ENCODE peak calls at places on chromosomes 12 and 14, in ten cellular contexts. One of them, this sample, is unnamed.

GRCh38 chr14:80955434-80955939 is at the start of gene TSHR:
- DNase-seq in HCT116: no peak
- DNase-seq in Calu3: no peak
- DNase-seq in GM13977: no peak
- DNase-seq in lung: no peak
- DNase-seq in brain microvascular endothelial cell: no peak
- DNase-seq in right atrium auricular region: no peak
- DNase-seq in ovary: no peak
- DNase-seq in BJ: no peak
- DNase-seq in dorsolateral prefrontal cortex: no peak
- DNase-seq in this sample: no peak

GRCh38 chr12:110767863-110768262 is 25.2 kb upstream of the PPP1CC start:
- DNase-seq in HCT116: no peak
- DNase-seq in Calu3: no peak
- DNase-seq in GM13977: no peak
- DNase-seq in lung: no peak
- DNase-seq in brain microvascular endothelial cell: no peak
- DNase-seq in right atrium auricular region: no peak
- DNase-seq in ovary: no peak
- DNase-seq in BJ: no peak
- DNase-seq in dorsolateral prefrontal cortex: no peak
- DNase-seq in this sample: no peak

GRCh38 chr12:56079729-56080555 is at the start of gene ERBB3:
- DNase-seq in HCT116: peak; percentile 71
- DNase-seq in Calu3: peak; percentile 94
- DNase-seq in GM13977: peak; percentile 76
- DNase-seq in lung: peak; percentile 85
- DNase-seq in brain microvascular endothelial cell: peak; percentile 74
- DNase-seq in right atrium auricular region: peak; percentile 78
- DNase-seq in ovary: peak; percentile 70
- DNase-seq in BJ: peak; percentile 27
- DNase-seq in dorsolateral prefrontal cortex: peak; percentile 70
- DNase-seq in this sample: peak; percentile 48

GRCh38 chr14:86943391-86944365 is 1049.3 kb downstream of the GALC start:
- DNase-seq in HCT116: no peak
- DNase-seq in Calu3: no peak
- DNase-seq in GM13977: no peak
- DNase-seq in lung: no peak
- DNase-seq in brain microvascular endothelial cell: no peak
- DNase-seq in right atrium auricular region: no peak
- DNase-seq in ovary: no peak
- DNase-seq in BJ: no peak
- DNase-seq in dorsolateral prefrontal cortex: no peak
- DNase-seq in this sample: no peak

GRCh38 chr12:54411398-54412241 is 7.4 kb downstream of the ITGA5 start:
- DNase-seq in HCT116: no peak
- DNase-seq in Calu3: no peak
- DNase-seq in GM13977: no peak
- DNase-seq in lung: peak; percentile 71
- DNase-seq in brain microvascular endothelial cell: peak; percentile 89
- DNase-seq in right atrium auricular region: peak; percentile 90
- DNase-seq in ovary: no peak
- DNase-seq in BJ: peak; percentile 98
- DNase-seq in dorsolateral prefrontal cortex: no peak
- DNase-seq in this sample: no peak

GRCh38 chr12:54786081-54786480 is 68.2 kb upstream of the MUCL1 start:
- DNase-seq in HCT116: no peak
- DNase-seq in Calu3: no peak
- DNase-seq in GM13977: no peak
- DNase-seq in lung: no peak
- DNase-seq in brain microvascular endothelial cell: no peak
- DNase-seq in right atrium auricular region: no peak
- DNase-seq in ovary: no peak
- DNase-seq in BJ: no peak
- DNase-seq in dorsolateral prefrontal cortex: no peak
- DNase-seq in this sample: no peak

GRCh38 chr14:58789106-58789505 is 151.3 kb downstream of the DACT1 start:
- DNase-seq in HCT116: no peak
- DNase-seq in Calu3: no peak
- DNase-seq in GM13977: no peak
- DNase-seq in lung: no peak
- DNase-seq in brain microvascular endothelial cell: no peak
- DNase-seq in right atrium auricular region: no peak
- DNase-seq in ovary: no peak
- DNase-seq in BJ: no peak
- DNase-seq in dorsolateral prefrontal cortex: no peak
- DNase-seq in this sample: no peak

GRCh38 chr14:105329411-105330200 is 15.1 kb downstream of the PACS2 start:
- DNase-seq in HCT116: no peak
- DNase-seq in Calu3: no peak
- DNase-seq in GM13977: no peak
- DNase-seq in lung: no peak
- DNase-seq in brain microvascular endothelial cell: no peak
- DNase-seq in right atrium auricular region: no peak
- DNase-seq in ovary: no peak
- DNase-seq in BJ: no peak
- DNase-seq in dorsolateral prefrontal cortex: no peak
- DNase-seq in this sample: no peak

GRCh38 chr12:31021809-31022492 is 51.7 kb upstream of the DDX11 start:
- DNase-seq in HCT116: no peak
- DNase-seq in Calu3: no peak
- DNase-seq in GM13977: no peak
- DNase-seq in lung: no peak
- DNase-seq in brain microvascular endothelial cell: no peak
- DNase-seq in right atrium auricular region: no peak
- DNase-seq in ovary: no peak
- DNase-seq in BJ: no peak
- DNase-seq in dorsolateral prefrontal cortex: no peak
- DNase-seq in this sample: peak; percentile 1

GRCh38 chr12:26135010-26135420 is 10.2 kb upstream of the BHLHE41 start:
- DNase-seq in HCT116: no peak
- DNase-seq in Calu3: peak; percentile 28
- DNase-seq in GM13977: no peak
- DNase-seq in lung: peak; percentile 95
- DNase-seq in brain microvascular endothelial cell: peak; percentile 36
- DNase-seq in right atrium auricular region: no peak
- DNase-seq in ovary: peak; percentile 46
- DNase-seq in BJ: no peak
- DNase-seq in dorsolateral prefrontal cortex: no peak
- DNase-seq in this sample: no peak

GRCh38 chr12:65854629-65855028 is 30.3 kb downstream of the HMGA2 start:
- DNase-seq in HCT116: no peak
- DNase-seq in Calu3: no peak
- DNase-seq in GM13977: no peak
- DNase-seq in lung: no peak
- DNase-seq in brain microvascular endothelial cell: no peak
- DNase-seq in right atrium auricular region: no peak
- DNase-seq in ovary: no peak
- DNase-seq in BJ: no peak
- DNase-seq in dorsolateral prefrontal cortex: no peak
- DNase-seq in this sample: no peak

GRCh38 chr14:54567634-54568561 is 970 bp downstream of the SAMD4A start:
- DNase-seq in HCT116: no peak
- DNase-seq in Calu3: peak; percentile 40
- DNase-seq in GM13977: peak; percentile 77
- DNase-seq in lung: peak; percentile 50
- DNase-seq in brain microvascular endothelial cell: peak; percentile 20
- DNase-seq in right atrium auricular region: no peak
- DNase-seq in ovary: peak; percentile 71
- DNase-seq in BJ: no peak
- DNase-seq in dorsolateral prefrontal cortex: peak; percentile 50
- DNase-seq in this sample: peak; percentile 51
- TF ChIP-seq CTCF in HCT116: no peak
- TF ChIP-seq CTCF in Calu3: no peak
- TF ChIP-seq CTCF in GM13977: no peak
- TF ChIP-seq CTCF in lung: no peak
- TF ChIP-seq CTCF in brain microvascular endothelial cell: no peak
- TF ChIP-seq CTCF in right atrium auricular region: peak; percentile 21
- TF ChIP-seq CTCF in ovary: no peak
- TF ChIP-seq CTCF in BJ: no peak
- TF ChIP-seq CTCF in dorsolateral prefrontal cortex: no peak
- TF ChIP-seq CTCF in this sample: no peak

GRCh38 chr12:109597795-109598427 is 24.3 kb downstream of the MVK start:
- DNase-seq in HCT116: peak; percentile 44
- DNase-seq in Calu3: peak; percentile 93
- DNase-seq in GM13977: peak; percentile 86
- DNase-seq in lung: peak; percentile 83
- DNase-seq in brain microvascular endothelial cell: peak; percentile 76
- DNase-seq in right atrium auricular region: peak; percentile 86
- DNase-seq in ovary: peak; percentile 92
- DNase-seq in BJ: no peak
- DNase-seq in dorsolateral prefrontal cortex: peak; percentile 92
- DNase-seq in this sample: peak; percentile 73

GRCh38 chr12:109599087-109599486 is 25.5 kb downstream of the MVK start:
- DNase-seq in HCT116: no peak
- DNase-seq in Calu3: no peak
- DNase-seq in GM13977: no peak
- DNase-seq in lung: no peak
- DNase-seq in brain microvascular endothelial cell: no peak
- DNase-seq in right atrium auricular region: no peak
- DNase-seq in ovary: no peak
- DNase-seq in BJ: no peak
- DNase-seq in dorsolateral prefrontal cortex: no peak
- DNase-seq in this sample: no peak

GRCh38 chr12:109596418-109597244 is 23.0 kb downstream of the MVK start:
- DNase-seq in HCT116: no peak
- DNase-seq in Calu3: no peak
- DNase-seq in GM13977: no peak
- DNase-seq in lung: no peak
- DNase-seq in brain microvascular endothelial cell: no peak
- DNase-seq in right atrium auricular region: no peak
- DNase-seq in ovary: no peak
- DNase-seq in BJ: no peak
- DNase-seq in dorsolateral prefrontal cortex: no peak
- DNase-seq in this sample: no peak

GRCh38 chr12:109597414-109597794 is 23.8 kb downstream of the MVK start:
- DNase-seq in HCT116: no peak
- DNase-seq in Calu3: no peak
- DNase-seq in GM13977: no peak
- DNase-seq in lung: no peak
- DNase-seq in brain microvascular endothelial cell: no peak
- DNase-seq in right atrium auricular region: no peak
- DNase-seq in ovary: no peak
- DNase-seq in BJ: no peak
- DNase-seq in dorsolateral prefrontal cortex: no peak
- DNase-seq in this sample: no peak

DNA sequence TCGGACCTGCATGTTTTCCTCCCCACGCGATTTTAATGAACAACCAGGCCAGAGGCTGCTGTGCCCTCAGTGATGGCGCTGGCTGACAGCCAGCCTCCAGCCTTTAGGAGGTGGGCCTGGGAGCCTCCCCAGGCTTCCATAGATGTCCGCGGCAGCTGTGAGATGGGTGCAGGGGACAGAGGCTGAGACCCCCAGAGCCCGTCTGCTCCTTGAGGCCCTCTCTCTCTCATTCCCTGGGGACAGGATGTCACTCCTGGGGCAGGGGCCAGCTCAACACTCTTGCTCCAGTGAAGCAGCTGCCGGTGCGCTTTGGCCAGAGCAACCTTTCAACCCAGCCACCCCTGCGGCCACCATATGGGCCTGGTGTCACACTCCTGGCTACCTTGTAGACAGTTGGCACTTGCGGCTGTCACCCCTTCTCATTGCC is 24.8 kb downstream of the MVK start:
- DNase-seq in HCT116: no peak
- DNase-seq in Calu3: no peak
- DNase-seq in GM13977: no peak
- DNase-seq in lung: no peak
- DNase-seq in brain microvascular endothelial cell: no peak
- DNase-seq in right atrium auricular region: no peak
- DNase-seq in ovary: no peak
- DNase-seq in BJ: no peak
- DNase-seq in dorsolateral prefrontal cortex: no peak
- DNase-seq in this sample: no peak
- TF ChIP-seq CTCF in HCT116: no peak
- TF ChIP-seq CTCF in Calu3: no peak
- TF ChIP-seq CTCF in GM13977: no peak
- TF ChIP-seq CTCF in lung: no peak
- TF ChIP-seq CTCF in brain microvascular endothelial cell: no peak
- TF ChIP-seq CTCF in right atrium auricular region: no peak
- TF ChIP-seq CTCF in ovary: no peak
- TF ChIP-seq CTCF in BJ: no peak
- TF ChIP-seq CTCF in dorsolateral prefrontal cortex: no peak
- TF ChIP-seq CTCF in this sample: no peak

DNA sequence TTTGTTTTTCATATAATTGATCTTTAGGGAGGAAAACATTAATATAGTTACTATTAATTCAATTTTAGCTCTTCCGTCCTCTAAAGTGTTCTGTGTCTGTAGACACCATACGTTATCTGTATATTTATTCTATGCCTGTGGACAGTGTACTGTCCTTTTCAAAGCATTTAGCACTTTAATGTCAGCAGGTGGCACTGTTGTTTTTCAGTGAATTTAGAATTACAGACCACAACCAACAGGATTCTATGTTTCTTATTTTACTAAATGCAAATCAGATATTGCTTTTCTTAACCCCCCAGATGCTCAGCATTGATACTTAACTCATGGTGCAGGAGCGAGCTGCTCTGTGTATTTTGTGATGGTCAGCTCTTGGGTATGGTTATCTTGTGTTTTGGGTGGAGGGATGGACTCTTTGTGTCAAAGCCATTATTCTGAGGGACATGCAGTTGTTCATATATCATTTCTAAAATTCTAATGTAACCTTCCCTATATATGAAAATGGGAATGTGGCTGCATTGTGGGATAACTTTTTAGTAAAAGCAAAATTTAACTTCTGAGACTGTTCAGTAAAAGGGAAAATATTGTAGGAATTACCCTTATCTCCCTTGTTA is 65.2 kb downstream of the PAPOLA start:
- DNase-seq in HCT116: no peak
- DNase-seq in Calu3: peak; percentile 13
- DNase-seq in GM13977: no peak
- DNase-seq in lung: no peak
- DNase-seq in brain microvascular endothelial cell: peak; percentile 50
- DNase-seq in right atrium auricular region: no peak
- DNase-seq in ovary: no peak
- DNase-seq in BJ: no peak
- DNase-seq in dorsolateral prefrontal cortex: no peak
- DNase-seq in this sample: no peak
- TF ChIP-seq CTCF in HCT116: peak; percentile 51
- TF ChIP-seq CTCF in Calu3: peak; percentile 35
- TF ChIP-seq CTCF in GM13977: peak; percentile 56
- TF ChIP-seq CTCF in lung: no peak
- TF ChIP-seq CTCF in brain microvascular endothelial cell: peak; percentile 53
- TF ChIP-seq CTCF in right atrium auricular region: peak; percentile 64
- TF ChIP-seq CTCF in ovary: no peak
- TF ChIP-seq CTCF in BJ: peak; percentile 56
- TF ChIP-seq CTCF in dorsolateral prefrontal cortex: peak; percentile 66
- TF ChIP-seq CTCF in this sample: peak; percentile 39

DNA sequence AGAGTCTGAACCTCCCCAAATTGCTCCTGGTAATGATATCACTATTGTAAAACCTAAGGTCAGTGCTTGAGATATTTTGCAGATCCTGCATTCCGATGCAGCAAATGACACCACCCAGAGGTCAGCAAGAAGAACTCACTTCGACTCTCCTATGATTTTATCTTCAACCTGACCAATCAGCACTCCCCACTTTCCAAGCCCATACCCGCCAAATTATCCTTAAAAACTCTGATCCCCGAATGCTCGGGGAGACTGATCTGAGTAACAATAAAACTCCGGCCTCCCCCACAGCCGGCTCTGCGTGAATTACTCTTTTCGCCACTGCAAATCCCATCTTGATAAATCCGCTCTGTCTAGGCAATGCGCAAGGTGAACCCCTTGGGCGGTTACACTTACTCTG is 1.2 kb downstream of the NPC2 start:
- DNase-seq in HCT116: no peak
- DNase-seq in Calu3: no peak
- DNase-seq in GM13977: peak; percentile 55
- DNase-seq in lung: no peak
- DNase-seq in brain microvascular endothelial cell: no peak
- DNase-seq in right atrium auricular region: no peak
- DNase-seq in ovary: no peak
- DNase-seq in BJ: no peak
- DNase-seq in dorsolateral prefrontal cortex: no peak
- DNase-seq in this sample: no peak
- TF ChIP-seq CTCF in HCT116: peak; percentile 5
- TF ChIP-seq CTCF in Calu3: no peak
- TF ChIP-seq CTCF in GM13977: peak; percentile 57
- TF ChIP-seq CTCF in lung: no peak
- TF ChIP-seq CTCF in brain microvascular endothelial cell: peak; percentile 42
- TF ChIP-seq CTCF in right atrium auricular region: peak; percentile 32
- TF ChIP-seq CTCF in ovary: no peak
- TF ChIP-seq CTCF in BJ: peak; percentile 39
- TF ChIP-seq CTCF in dorsolateral prefrontal cortex: peak; percentile 17
- TF ChIP-seq CTCF in this sample: no peak